ENCODE peak calls at places on chromosomes 2 and 18, in eight cellular contexts. O, D, E, L, U, M, Q and Y are unnamed samples.

GRCh38 chr2:237235383-237236095 is 149.8 kb downstream of the COPS8 start:
- DNase-seq in O (peak), D (peak), E (no peak), L (peak), U (no peak), M (peak), Q (peak), Y (peak)

GRCh38 chr2:159968282-159968900 is 94.0 kb downstream of the PLA2R1 start:
- DNase-seq in O (peak), D (peak), E (peak), L (peak), U (peak), M (peak), Q (peak), Y (peak)

GRCh38 chr2:241109210-241110088 is 7.4 kb upstream of the MTERF4 start:
- DNase-seq in O (no peak), D (no peak), E (peak), L (no peak), U (no peak), M (no peak), Q (no peak), Y (no peak)

GRCh38 chr2:173896755-173897154 is 68.4 kb downstream of the SP3 start:
- DNase-seq in O (no peak), D (no peak), E (no peak), L (no peak), U (no peak), M (no peak), Q (no peak), Y (no peak)

GRCh38 chr2:122070241-122070731 is 314.8 kb downstream of the TSN start:
- DNase-seq in O (peak), D (no peak), E (no peak), L (no peak), U (no peak), M (no peak), Q (no peak), Y (peak)

GRCh38 chr2:96484096-96484495 is 21.1 kb downstream of the NEURL3 start:
- DNase-seq in O (no peak), D (no peak), E (peak), L (no peak), U (no peak), M (no peak), Q (no peak), Y (no peak)

GRCh38 chr2:65067806-65068553 is 11.8 kb downstream of the CEP68 start:
- DNase-seq in O (no peak), D (no peak), E (no peak), L (no peak), U (no peak), M (no peak), Q (no peak), Y (no peak)

GRCh38 chr18:33578371-33579146 is 540 bp downstream of the ASXL3 start:
- DNase-seq in O (no peak), D (no peak), E (peak), L (peak), U (peak), M (peak), Q (no peak), Y (no peak)

GRCh38 chr2:102848366-102848839 is 86.6 kb downstream of the TMEM182 start:
- DNase-seq in O (peak), D (peak), E (peak), L (peak), U (peak), M (peak), Q (peak), Y (peak)

GRCh38 chr2:157890960-157891629 is 15.0 kb upstream of the ACVR1 start:
- DNase-seq in O (no peak), D (no peak), E (no peak), L (no peak), U (no peak), M (no peak), Q (no peak), Y (no peak)

GRCh38 chr2:82013641-82014040 is 1709.1 kb upstream of the LRRTM1 start:
- DNase-seq in O (no peak), D (no peak), E (peak), L (no peak), U (no peak), M (no peak), Q (no peak), Y (no peak)

GRCh38 chr2:206250041-206250897 is 24.2 kb upstream of the ZDBF2 start:
- DNase-seq in O (peak), D (peak), E (peak), L (no peak), U (peak), M (peak), Q (peak), Y (no peak)

GRCh38 chr18:56127322-56128099 is 510.9 kb downstream of the TXNL1 start:
- DNase-seq in O (peak), D (no peak), E (no peak), L (no peak), U (no peak), M (no peak), Q (no peak), Y (no peak)

GRCh38 chr2:603869-604268 is 73.3 kb downstream of the TMEM18 start:
- DNase-seq in O (no peak), D (no peak), E (peak), L (no peak), U (no peak), M (no peak), Q (no peak), Y (no peak)

GRCh38 chr2:234677758-234678538 is 181.1 kb upstream of the ARL4C start:
- DNase-seq in O (peak), D (peak), E (peak), L (no peak), U (no peak), M (no peak), Q (peak), Y (no peak)

GRCh38 chr2:231308219-231308618 is 87.3 kb upstream of the B3GNT7 start:
- DNase-seq in O (no peak), D (no peak), E (no peak), L (no peak), U (no peak), M (no peak), Q (no peak), Y (no peak)
- H3K4me3 ChIP-seq in O (no peak), D (no peak), E (no peak), L (no peak), U (no peak), M (no peak), Q (no peak), Y (no peak)

DNA sequence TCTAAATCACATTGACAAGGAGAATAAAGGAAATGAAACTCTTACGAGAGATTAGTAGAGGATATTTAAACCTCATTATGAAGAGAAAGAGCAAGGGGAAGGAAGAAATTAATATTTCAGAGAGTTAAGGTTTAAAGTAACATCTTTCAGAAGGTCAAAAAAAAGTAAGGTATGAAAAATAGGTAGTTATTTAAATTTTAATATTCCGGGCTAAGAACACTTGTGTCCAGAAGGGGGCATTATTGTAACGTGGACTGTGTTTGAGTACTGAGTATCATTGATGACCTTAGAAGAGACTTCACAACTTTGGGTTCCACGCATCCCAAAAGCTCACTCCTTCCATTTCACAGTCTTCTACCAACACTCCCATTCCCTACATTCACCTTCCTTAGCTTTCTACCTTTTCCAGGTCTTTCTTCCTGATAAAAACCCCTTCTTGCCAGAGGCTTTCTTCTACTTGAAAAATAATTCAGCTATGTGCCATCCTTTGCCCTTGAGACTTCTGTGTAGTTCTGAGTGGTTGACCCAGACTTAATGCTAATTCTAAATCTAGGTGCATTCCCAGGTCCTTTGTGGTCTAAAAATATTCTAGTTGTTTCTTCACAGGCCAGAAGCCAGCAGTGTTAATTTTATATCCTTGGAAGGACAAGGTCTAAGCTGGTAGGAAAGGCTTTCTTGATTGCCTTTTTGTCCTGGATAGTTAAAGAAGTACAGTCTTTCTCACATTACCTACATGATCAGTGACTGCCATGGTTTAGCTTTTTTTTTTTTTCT is 16.5 kb downstream of the DYNC1I2 start:
- DNase-seq in O (peak), D (peak), E (no peak), L (no peak), U (peak), M (peak), Q (peak), Y (peak)
- TF ChIP-seq CTCF in O (peak), D (peak), E (peak), L (peak), U (peak), M (peak), Q (peak), Y (peak)

GRCh38 chr18:48004577-48004976 is 74.1 kb upstream of the SMAD2 start:
- DNase-seq in O (no peak), D (no peak), E (no peak), L (no peak), U (no peak), M (no peak), Q (no peak), Y (no peak)

GRCh38 chr18:48009116-48009825 is 78.8 kb upstream of the SMAD2 start:
- DNase-seq in O (no peak), D (no peak), E (no peak), L (no peak), U (no peak), M (no peak), Q (no peak), Y (no peak)

GRCh38 chr18:48007955-48008701 is 77.7 kb upstream of the SMAD2 start:
- DNase-seq in O (peak), D (no peak), E (peak), L (peak), U (peak), M (peak), Q (no peak), Y (no peak)

GRCh38 chr18:48006415-48007175 is 76.1 kb upstream of the SMAD2 start:
- DNase-seq in O (no peak), D (no peak), E (no peak), L (no peak), U (no peak), M (no peak), Q (no peak), Y (no peak)

DNA sequence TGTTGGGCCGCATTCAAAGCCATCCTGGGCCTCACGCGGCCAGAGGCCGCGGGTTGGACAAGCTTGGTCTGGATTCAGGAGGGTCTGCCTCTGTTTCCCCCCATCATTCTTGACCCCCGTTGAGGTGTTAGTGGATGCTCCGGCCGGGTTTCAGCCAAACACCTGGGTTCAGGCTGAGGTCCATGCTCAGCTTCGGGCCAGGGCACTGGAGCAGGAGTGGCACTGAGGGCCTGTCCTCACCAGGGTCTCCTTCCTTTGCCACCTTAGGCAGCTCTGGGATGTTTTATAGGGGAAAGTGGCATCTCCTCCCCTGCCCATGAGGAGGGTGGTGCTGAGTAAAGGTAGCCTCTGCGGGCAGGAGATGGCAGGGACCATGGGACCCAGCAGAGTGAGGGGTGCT is 76.9 kb upstream of the SMAD2 start:
- DNase-seq in O (no peak), D (no peak), E (no peak), L (no peak), U (no peak), M (no peak), Q (no peak), Y (no peak)
- H3K4me3 ChIP-seq in O (no peak), D (no peak), E (peak), L (no peak), U (no peak), M (no peak), Q (no peak), Y (peak)

GRCh38 chr2:144505245-144505801 is 14.6 kb downstream of the ZEB2 start:
- DNase-seq in O (peak), D (no peak), E (peak), L (no peak), U (peak), M (no peak), Q (peak), Y (no peak)

GRCh38 chr2:144502356-144502755 is 17.6 kb downstream of the ZEB2 start:
- DNase-seq in O (no peak), D (no peak), E (no peak), L (no peak), U (no peak), M (no peak), Q (no peak), Y (no peak)

GRCh38 chr2:144503221-144503620 is 16.7 kb downstream of the ZEB2 start:
- DNase-seq in O (no peak), D (no peak), E (no peak), L (no peak), U (no peak), M (no peak), Q (no peak), Y (no peak)

GRCh38 chr2:144501118-144501517 is 18.8 kb downstream of the ZEB2 start:
- DNase-seq in O (peak), D (peak), E (no peak), L (no peak), U (no peak), M (no peak), Q (peak), Y (no peak)

DNA sequence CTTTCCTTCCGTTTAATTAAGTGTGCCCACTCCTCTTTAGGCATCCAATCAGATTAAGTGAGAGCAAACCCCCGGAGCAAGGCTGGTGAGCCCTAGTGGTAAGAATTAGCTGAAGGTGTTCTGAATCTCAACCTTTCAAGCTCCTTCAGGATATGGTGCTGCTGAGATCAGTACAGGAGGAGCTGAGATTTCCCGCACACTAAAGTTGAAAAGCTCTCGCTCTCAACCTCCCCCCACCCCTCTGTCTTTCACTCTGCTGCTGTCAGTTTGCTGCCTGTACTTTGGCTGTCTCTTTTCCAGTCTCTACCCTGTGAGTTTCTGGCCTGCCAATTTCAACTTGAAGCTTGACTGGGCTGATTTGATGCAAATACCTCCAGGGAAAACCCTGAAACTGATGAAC is 15.7 kb downstream of the ZEB2 start:
- DNase-seq in O (no peak), D (no peak), E (peak), L (no peak), U (peak), M (no peak), Q (no peak), Y (no peak)
- TF ChIP-seq CTCF in O (no peak), D (peak), E (peak), L (no peak), U (peak), M (no peak), Q (peak), Y (peak)